ENCODE peak calls at places on chromosomes 11 and 22, in seven cellular contexts. One of them, this sample, is unnamed.

GRCh38 chr11:105179542-105180278 is 40.1 kb upstream of the CARD18 start:
- DNase-seq in amniotic stem cell: no peak
- DNase-seq in K562: no peak
- DNase-seq in ascending aorta: no peak
- DNase-seq in posterior vena cava: no peak
- DNase-seq in DMS53: peak
- DNase-seq in activated CD4-positive, alpha-beta T cell treated with anti-CD3 and anti-CD28 coated beads, Interleukin-2, amount 10 ng/mL, durations not matched to agents 7 days and 5 days: no peak
- DNase-seq in this sample: no peak

GRCh38 chr11:68374531-68374930 is 62.1 kb downstream of the LRP5 start:
- DNase-seq in amniotic stem cell: no peak
- DNase-seq in K562: no peak
- DNase-seq in ascending aorta: no peak
- DNase-seq in posterior vena cava: no peak
- DNase-seq in DMS53: peak
- DNase-seq in activated CD4-positive, alpha-beta T cell treated with anti-CD3 and anti-CD28 coated beads, Interleukin-2, amount 10 ng/mL, durations not matched to agents 7 days and 5 days: no peak
- DNase-seq in this sample: no peak

GRCh38 chr11:66188580-66188979 is 79.9 kb upstream of the RAB1B start:
- DNase-seq in amniotic stem cell: peak
- DNase-seq in K562: peak
- DNase-seq in ascending aorta: no peak
- DNase-seq in posterior vena cava: no peak
- DNase-seq in DMS53: no peak
- DNase-seq in activated CD4-positive, alpha-beta T cell treated with anti-CD3 and anti-CD28 coated beads, Interleukin-2, amount 10 ng/mL, durations not matched to agents 7 days and 5 days: no peak
- DNase-seq in this sample: no peak

GRCh38 chr11:45212566-45213315 is 66.3 kb downstream of the PRDM11 start:
- DNase-seq in amniotic stem cell: no peak
- DNase-seq in K562: peak
- DNase-seq in ascending aorta: no peak
- DNase-seq in posterior vena cava: peak
- DNase-seq in DMS53: peak
- DNase-seq in activated CD4-positive, alpha-beta T cell treated with anti-CD3 and anti-CD28 coated beads, Interleukin-2, amount 10 ng/mL, durations not matched to agents 7 days and 5 days: no peak
- DNase-seq in this sample: no peak

GRCh38 chr22:19527321-19527721 is 3.1 kb upstream of the CLDN5 start:
- DNase-seq in amniotic stem cell: no peak
- DNase-seq in K562: no peak
- DNase-seq in ascending aorta: no peak
- DNase-seq in posterior vena cava: peak
- DNase-seq in DMS53: no peak
- DNase-seq in activated CD4-positive, alpha-beta T cell treated with anti-CD3 and anti-CD28 coated beads, Interleukin-2, amount 10 ng/mL, durations not matched to agents 7 days and 5 days: no peak
- DNase-seq in this sample: no peak

GRCh38 chr11:14320020-14320419 is 39.0 kb downstream of the RRAS2 start:
- DNase-seq in amniotic stem cell: no peak
- DNase-seq in K562: no peak
- DNase-seq in ascending aorta: no peak
- DNase-seq in posterior vena cava: no peak
- DNase-seq in DMS53: no peak
- DNase-seq in activated CD4-positive, alpha-beta T cell treated with anti-CD3 and anti-CD28 coated beads, Interleukin-2, amount 10 ng/mL, durations not matched to agents 7 days and 5 days: peak
- DNase-seq in this sample: no peak

GRCh38 chr11:72629266-72629665 is 45.0 kb downstream of the PDE2A start:
- DNase-seq in amniotic stem cell: no peak
- DNase-seq in K562: no peak
- DNase-seq in ascending aorta: no peak
- DNase-seq in posterior vena cava: no peak
- DNase-seq in DMS53: no peak
- DNase-seq in activated CD4-positive, alpha-beta T cell treated with anti-CD3 and anti-CD28 coated beads, Interleukin-2, amount 10 ng/mL, durations not matched to agents 7 days and 5 days: no peak
- DNase-seq in this sample: no peak

GRCh38 chr11:40132881-40133280 is 1326.6 kb downstream of the LRRC4C start:
- DNase-seq in amniotic stem cell: no peak
- DNase-seq in K562: no peak
- DNase-seq in ascending aorta: no peak
- DNase-seq in posterior vena cava: no peak
- DNase-seq in DMS53: no peak
- DNase-seq in activated CD4-positive, alpha-beta T cell treated with anti-CD3 and anti-CD28 coated beads, Interleukin-2, amount 10 ng/mL, durations not matched to agents 7 days and 5 days: no peak
- DNase-seq in this sample: no peak

GRCh38 chr22:27726726-27727449 is 74.7 kb downstream of the MN1 start:
- DNase-seq in amniotic stem cell: peak
- DNase-seq in K562: peak
- DNase-seq in ascending aorta: peak
- DNase-seq in posterior vena cava: peak
- DNase-seq in DMS53: no peak
- DNase-seq in activated CD4-positive, alpha-beta T cell treated with anti-CD3 and anti-CD28 coated beads, Interleukin-2, amount 10 ng/mL, durations not matched to agents 7 days and 5 days: no peak
- DNase-seq in this sample: peak

GRCh38 chr11:107549253-107549953 is 16.1 kb downstream of the ALKBH8 start:
- DNase-seq in amniotic stem cell: peak
- DNase-seq in K562: peak
- DNase-seq in ascending aorta: no peak
- DNase-seq in posterior vena cava: no peak
- DNase-seq in DMS53: peak
- DNase-seq in activated CD4-positive, alpha-beta T cell treated with anti-CD3 and anti-CD28 coated beads, Interleukin-2, amount 10 ng/mL, durations not matched to agents 7 days and 5 days: peak
- DNase-seq in this sample: peak

GRCh38 chr11:66868726-66869291 is 11.9 kb downstream of the LRFN4 start:
- DNase-seq in amniotic stem cell: no peak
- DNase-seq in K562: peak
- DNase-seq in ascending aorta: no peak
- DNase-seq in posterior vena cava: no peak
- DNase-seq in DMS53: peak
- DNase-seq in activated CD4-positive, alpha-beta T cell treated with anti-CD3 and anti-CD28 coated beads, Interleukin-2, amount 10 ng/mL, durations not matched to agents 7 days and 5 days: peak
- DNase-seq in this sample: no peak

GRCh38 chr11:107018274-107018901 is at the start of gene GUCY1A2:
- DNase-seq in amniotic stem cell: no peak
- DNase-seq in K562: no peak
- DNase-seq in ascending aorta: no peak
- DNase-seq in posterior vena cava: peak
- DNase-seq in DMS53: peak
- DNase-seq in activated CD4-positive, alpha-beta T cell treated with anti-CD3 and anti-CD28 coated beads, Interleukin-2, amount 10 ng/mL, durations not matched to agents 7 days and 5 days: no peak
- DNase-seq in this sample: peak

GRCh38 chr11:122852071-122852831 is 14.0 kb downstream of the CRTAM start:
- DNase-seq in amniotic stem cell: no peak
- DNase-seq in K562: no peak
- DNase-seq in ascending aorta: no peak
- DNase-seq in posterior vena cava: no peak
- DNase-seq in DMS53: no peak
- DNase-seq in activated CD4-positive, alpha-beta T cell treated with anti-CD3 and anti-CD28 coated beads, Interleukin-2, amount 10 ng/mL, durations not matched to agents 7 days and 5 days: peak
- DNase-seq in this sample: no peak

GRCh38 chr11:2463766-2464277 is 19.0 kb downstream of the KCNQ1 start:
- DNase-seq in amniotic stem cell: no peak
- DNase-seq in K562: no peak
- DNase-seq in ascending aorta: no peak
- DNase-seq in posterior vena cava: peak
- DNase-seq in DMS53: no peak
- DNase-seq in activated CD4-positive, alpha-beta T cell treated with anti-CD3 and anti-CD28 coated beads, Interleukin-2, amount 10 ng/mL, durations not matched to agents 7 days and 5 days: no peak
- DNase-seq in this sample: no peak

GRCh38 chr11:62553839-62554361 is 7.3 kb upstream of the AHNAK start:
- DNase-seq in amniotic stem cell: peak
- DNase-seq in K562: no peak
- DNase-seq in ascending aorta: no peak
- DNase-seq in posterior vena cava: no peak
- DNase-seq in DMS53: no peak
- DNase-seq in activated CD4-positive, alpha-beta T cell treated with anti-CD3 and anti-CD28 coated beads, Interleukin-2, amount 10 ng/mL, durations not matched to agents 7 days and 5 days: no peak
- DNase-seq in this sample: no peak

GRCh38 chr11:87236368-87236767 is 198.6 kb downstream of the TMEM135 start:
- DNase-seq in amniotic stem cell: no peak
- DNase-seq in K562: no peak
- DNase-seq in ascending aorta: no peak
- DNase-seq in posterior vena cava: no peak
- DNase-seq in DMS53: peak
- DNase-seq in activated CD4-positive, alpha-beta T cell treated with anti-CD3 and anti-CD28 coated beads, Interleukin-2, amount 10 ng/mL, durations not matched to agents 7 days and 5 days: no peak
- DNase-seq in this sample: no peak

GRCh38 chr22:49786976-49787843 is 40.5 kb downstream of the BRD1 start:
- DNase-seq in amniotic stem cell: no peak
- DNase-seq in K562: no peak
- DNase-seq in ascending aorta: no peak
- DNase-seq in posterior vena cava: no peak
- DNase-seq in DMS53: no peak
- DNase-seq in activated CD4-positive, alpha-beta T cell treated with anti-CD3 and anti-CD28 coated beads, Interleukin-2, amount 10 ng/mL, durations not matched to agents 7 days and 5 days: no peak
- DNase-seq in this sample: no peak

GRCh38 chr11:46723359-46723680 is 4.3 kb downstream of the F2 start:
- DNase-seq in amniotic stem cell: no peak
- DNase-seq in K562: no peak
- DNase-seq in ascending aorta: no peak
- DNase-seq in posterior vena cava: no peak
- DNase-seq in DMS53: no peak
- DNase-seq in activated CD4-positive, alpha-beta T cell treated with anti-CD3 and anti-CD28 coated beads, Interleukin-2, amount 10 ng/mL, durations not matched to agents 7 days and 5 days: no peak
- DNase-seq in this sample: no peak

GRCh38 chr22:23655891-23656475 is 23.9 kb upstream of the DRICH1 start:
- DNase-seq in amniotic stem cell: no peak
- DNase-seq in K562: no peak
- DNase-seq in ascending aorta: no peak
- DNase-seq in posterior vena cava: peak
- DNase-seq in DMS53: no peak
- DNase-seq in activated CD4-positive, alpha-beta T cell treated with anti-CD3 and anti-CD28 coated beads, Interleukin-2, amount 10 ng/mL, durations not matched to agents 7 days and 5 days: no peak
- DNase-seq in this sample: no peak

GRCh38 chr22:36419177-36419911 is 31.6 kb upstream of the MYH9 start:
- DNase-seq in amniotic stem cell: no peak
- DNase-seq in K562: peak
- DNase-seq in ascending aorta: no peak
- DNase-seq in posterior vena cava: no peak
- DNase-seq in DMS53: peak
- DNase-seq in activated CD4-positive, alpha-beta T cell treated with anti-CD3 and anti-CD28 coated beads, Interleukin-2, amount 10 ng/mL, durations not matched to agents 7 days and 5 days: peak
- DNase-seq in this sample: peak

GRCh38 chr11:121180183-121180582 is 79.1 kb downstream of the TECTA start:
- DNase-seq in amniotic stem cell: no peak
- DNase-seq in K562: no peak
- DNase-seq in ascending aorta: no peak
- DNase-seq in posterior vena cava: no peak
- DNase-seq in DMS53: no peak
- DNase-seq in activated CD4-positive, alpha-beta T cell treated with anti-CD3 and anti-CD28 coated beads, Interleukin-2, amount 10 ng/mL, durations not matched to agents 7 days and 5 days: no peak
- DNase-seq in this sample: no peak

GRCh38 chr22:19405133-19405532 is 26.4 kb downstream of the HIRA start:
- DNase-seq in amniotic stem cell: no peak
- DNase-seq in K562: no peak
- DNase-seq in ascending aorta: no peak
- DNase-seq in posterior vena cava: no peak
- DNase-seq in DMS53: no peak
- DNase-seq in activated CD4-positive, alpha-beta T cell treated with anti-CD3 and anti-CD28 coated beads, Interleukin-2, amount 10 ng/mL, durations not matched to agents 7 days and 5 days: no peak
- DNase-seq in this sample: no peak

GRCh38 chr11:27698872-27699241 is 1.4 kb downstream of the BDNF start:
- DNase-seq in amniotic stem cell: peak
- DNase-seq in K562: peak
- DNase-seq in ascending aorta: peak
- DNase-seq in posterior vena cava: peak
- DNase-seq in DMS53: peak
- DNase-seq in activated CD4-positive, alpha-beta T cell treated with anti-CD3 and anti-CD28 coated beads, Interleukin-2, amount 10 ng/mL, durations not matched to agents 7 days and 5 days: peak
- DNase-seq in this sample: peak

GRCh38 chr11:127624455-127624854 is 623.9 kb upstream of the KIRREL3 start:
- DNase-seq in amniotic stem cell: no peak
- DNase-seq in K562: no peak
- DNase-seq in ascending aorta: no peak
- DNase-seq in posterior vena cava: no peak
- DNase-seq in DMS53: no peak
- DNase-seq in activated CD4-positive, alpha-beta T cell treated with anti-CD3 and anti-CD28 coated beads, Interleukin-2, amount 10 ng/mL, durations not matched to agents 7 days and 5 days: no peak
- DNase-seq in this sample: peak

GRCh38 chr11:112388496-112388895 is 127.8 kb upstream of the PLET1 start:
- DNase-seq in amniotic stem cell: no peak
- DNase-seq in K562: peak
- DNase-seq in ascending aorta: no peak
- DNase-seq in posterior vena cava: no peak
- DNase-seq in DMS53: no peak
- DNase-seq in activated CD4-positive, alpha-beta T cell treated with anti-CD3 and anti-CD28 coated beads, Interleukin-2, amount 10 ng/mL, durations not matched to agents 7 days and 5 days: no peak
- DNase-seq in this sample: no peak

GRCh38 chr11:127098684-127099083 is 98.1 kb upstream of the KIRREL3 start:
- DNase-seq in amniotic stem cell: no peak
- DNase-seq in K562: no peak
- DNase-seq in ascending aorta: no peak
- DNase-seq in posterior vena cava: no peak
- DNase-seq in DMS53: no peak
- DNase-seq in activated CD4-positive, alpha-beta T cell treated with anti-CD3 and anti-CD28 coated beads, Interleukin-2, amount 10 ng/mL, durations not matched to agents 7 days and 5 days: no peak
- DNase-seq in this sample: no peak

GRCh38 chr11:120241277-120241676 is 1.3 kb downstream of the POU2F3 start:
- DNase-seq in amniotic stem cell: no peak
- DNase-seq in K562: no peak
- DNase-seq in ascending aorta: no peak
- DNase-seq in posterior vena cava: no peak
- DNase-seq in DMS53: no peak
- DNase-seq in activated CD4-positive, alpha-beta T cell treated with anti-CD3 and anti-CD28 coated beads, Interleukin-2, amount 10 ng/mL, durations not matched to agents 7 days and 5 days: no peak
- DNase-seq in this sample: no peak

GRCh38 chr22:16955678-16956210 is 52.3 kb downstream of the GAB4 start:
- DNase-seq in amniotic stem cell: no peak
- DNase-seq in K562: peak
- DNase-seq in ascending aorta: no peak
- DNase-seq in posterior vena cava: no peak
- DNase-seq in DMS53: peak
- DNase-seq in activated CD4-positive, alpha-beta T cell treated with anti-CD3 and anti-CD28 coated beads, Interleukin-2, amount 10 ng/mL, durations not matched to agents 7 days and 5 days: no peak
- DNase-seq in this sample: no peak

GRCh38 chr22:24417200-24417599 is 10.2 kb upstream of the ADORA2A start:
- DNase-seq in amniotic stem cell: no peak
- DNase-seq in K562: no peak
- DNase-seq in ascending aorta: no peak
- DNase-seq in posterior vena cava: peak
- DNase-seq in DMS53: no peak
- DNase-seq in activated CD4-positive, alpha-beta T cell treated with anti-CD3 and anti-CD28 coated beads, Interleukin-2, amount 10 ng/mL, durations not matched to agents 7 days and 5 days: no peak
- DNase-seq in this sample: no peak

GRCh38 chr22:37284807-37285355 is 2.6 kb downstream of the CYTH4 start:
- DNase-seq in amniotic stem cell: no peak
- DNase-seq in K562: no peak
- DNase-seq in ascending aorta: peak
- DNase-seq in posterior vena cava: peak
- DNase-seq in DMS53: no peak
- DNase-seq in activated CD4-positive, alpha-beta T cell treated with anti-CD3 and anti-CD28 coated beads, Interleukin-2, amount 10 ng/mL, durations not matched to agents 7 days and 5 days: peak
- DNase-seq in this sample: no peak

GRCh38 chr22:36197065-36197440 is 4.6 kb downstream of the APOL4 start:
- DNase-seq in amniotic stem cell: peak
- DNase-seq in K562: peak
- DNase-seq in ascending aorta: no peak
- DNase-seq in posterior vena cava: no peak
- DNase-seq in DMS53: no peak
- DNase-seq in activated CD4-positive, alpha-beta T cell treated with anti-CD3 and anti-CD28 coated beads, Interleukin-2, amount 10 ng/mL, durations not matched to agents 7 days and 5 days: no peak
- DNase-seq in this sample: peak

GRCh38 chr22:31630331-31631329 is 31.4 kb downstream of the PISD start:
- DNase-seq in amniotic stem cell: peak
- DNase-seq in K562: peak
- DNase-seq in ascending aorta: peak
- DNase-seq in posterior vena cava: peak
- DNase-seq in DMS53: peak
- DNase-seq in activated CD4-positive, alpha-beta T cell treated with anti-CD3 and anti-CD28 coated beads, Interleukin-2, amount 10 ng/mL, durations not matched to agents 7 days and 5 days: peak
- DNase-seq in this sample: peak

GRCh38 chr22:36546092-36546804 is 17.3 kb upstream of the EIF3D start:
- DNase-seq in amniotic stem cell: peak
- DNase-seq in K562: peak
- DNase-seq in ascending aorta: no peak
- DNase-seq in posterior vena cava: no peak
- DNase-seq in DMS53: peak
- DNase-seq in activated CD4-positive, alpha-beta T cell treated with anti-CD3 and anti-CD28 coated beads, Interleukin-2, amount 10 ng/mL, durations not matched to agents 7 days and 5 days: peak
- DNase-seq in this sample: no peak

GRCh38 chr11:80383655-80384054 is 942.8 kb upstream of the TENM4 start:
- DNase-seq in amniotic stem cell: no peak
- DNase-seq in K562: no peak
- DNase-seq in ascending aorta: no peak
- DNase-seq in posterior vena cava: no peak
- DNase-seq in DMS53: peak
- DNase-seq in activated CD4-positive, alpha-beta T cell treated with anti-CD3 and anti-CD28 coated beads, Interleukin-2, amount 10 ng/mL, durations not matched to agents 7 days and 5 days: no peak
- DNase-seq in this sample: no peak

GRCh38 chr11:117818036-117818858 is 6.3 kb downstream of the FXYD2 start:
- DNase-seq in amniotic stem cell: no peak
- DNase-seq in K562: no peak
- DNase-seq in ascending aorta: no peak
- DNase-seq in posterior vena cava: peak
- DNase-seq in DMS53: peak
- DNase-seq in activated CD4-positive, alpha-beta T cell treated with anti-CD3 and anti-CD28 coated beads, Interleukin-2, amount 10 ng/mL, durations not matched to agents 7 days and 5 days: peak
- DNase-seq in this sample: no peak

GRCh38 chr11:18720086-18720810 is 5.7 kb downstream of the IGSF22 start:
- DNase-seq in amniotic stem cell: no peak
- DNase-seq in K562: no peak
- DNase-seq in ascending aorta: no peak
- DNase-seq in posterior vena cava: no peak
- DNase-seq in DMS53: peak
- DNase-seq in activated CD4-positive, alpha-beta T cell treated with anti-CD3 and anti-CD28 coated beads, Interleukin-2, amount 10 ng/mL, durations not matched to agents 7 days and 5 days: no peak
- DNase-seq in this sample: no peak

GRCh38 chr11:122267602-122268001 is 151.6 kb upstream of the BLID start:
- DNase-seq in amniotic stem cell: peak
- DNase-seq in K562: no peak
- DNase-seq in ascending aorta: no peak
- DNase-seq in posterior vena cava: no peak
- DNase-seq in DMS53: no peak
- DNase-seq in activated CD4-positive, alpha-beta T cell treated with anti-CD3 and anti-CD28 coated beads, Interleukin-2, amount 10 ng/mL, durations not matched to agents 7 days and 5 days: no peak
- DNase-seq in this sample: no peak